ENCODE peak calls at places on chromosomes 6 and 20, in eight cellular contexts. Y is substantia nigra, N is AG04450, S is hippocampal formation, M is AG09309, I is DMS53, B is neuronal stem cell, W is NCI-H2171. F is an unnamed sample.

GRCh38 chr6:46059608-46060007 is 43.9 kb upstream of the CLIC5 start:
- DNase-seq in M (no peak), I (no peak), W (no peak), N (no peak), Y (no peak), S (no peak), B (no peak), F (peak; percentile 9)

GRCh38 chr6:150813993-150814359 is 51.5 kb upstream of the MTHFD1L start:
- DNase-seq in B (no peak), S (no peak), W (no peak), I (no peak), M (no peak), N (no peak), Y (no peak), F (peak; percentile 30)

GRCh38 chr20:51228763-51229162 is 205.9 kb upstream of the KCNG1 start:
- DNase-seq in W (no peak), S (no peak), N (no peak), Y (no peak), B (no peak), I (no peak), M (no peak), F (no peak)

GRCh38 chr6:141658721-141659120 is 474.0 kb upstream of the GJE1 start:
- DNase-seq in Y (no peak), M (no peak), I (no peak), W (no peak), N (no peak), B (no peak), S (no peak), F (no peak)

GRCh38 chr6:2360716-2361115 is 115.3 kb upstream of the GMDS start:
- DNase-seq in M (no peak), S (no peak), Y (no peak), W (no peak), N (no peak), I (no peak), B (no peak), F (no peak)

GRCh38 chr6:42331019-42331418 is 113.4 kb upstream of the MRPS10 start:
- DNase-seq in I (no peak), W (no peak), N (no peak), Y (no peak), S (no peak), B (no peak), M (no peak), F (no peak)

GRCh38 chr20:63739129-63740069 is at the start of gene SLC2A4RG:
- DNase-seq in Y (peak; percentile 68), M (no peak), N (no peak), W (peak; percentile 86), S (peak; percentile 70), I (peak; percentile 94), B (peak; percentile 79), F (peak; percentile 71)

GRCh38 chr20:36969478-36970186 is 18.1 kb upstream of the SAMHD1 start:
- DNase-seq in M (no peak), I (no peak), B (no peak), S (no peak), N (no peak), Y (no peak), W (no peak), F (peak; percentile 10)

GRCh38 chr20:14712302-14712739 is 374.9 kb upstream of the FLRT3 start:
- DNase-seq in S (no peak), I (peak; percentile 20), B (peak; percentile 15), N (peak; percentile 63), M (no peak), W (no peak), Y (no peak), F (peak; percentile 67)

GRCh38 chr20:58630063-58630462 is 21.0 kb upstream of the STX16 start:
- DNase-seq in Y (no peak), N (no peak), B (no peak), I (no peak), M (no peak), W (no peak), S (no peak), F (peak; percentile 44)

GRCh38 chr6:81906709-81907204 is 154.3 kb upstream of the TENT5A start:
- DNase-seq in W (no peak), Y (no peak), N (no peak), I (no peak), S (no peak), B (no peak), M (no peak), F (no peak)

GRCh38 chr6:26183581-26184408 is 96.6 kb downstream of the HFE start:
- DNase-seq in Y (peak; percentile 39), W (no peak), S (peak; percentile 56), N (peak; percentile 72), M (peak; percentile 66), I (peak; percentile 93), B (peak; percentile 79), F (peak; percentile 93)

GRCh38 chr20:41139227-41140093 is 2.1 kb downstream of the PLCG1 start:
- DNase-seq in N (no peak), B (no peak), M (no peak), S (no peak), Y (no peak), I (no peak), W (no peak), F (no peak)

GRCh38 chr20:15155848-15156401 is 818.5 kb upstream of the FLRT3 start:
- DNase-seq in I (no peak), Y (no peak), W (no peak), S (no peak), M (no peak), B (no peak), N (no peak), F (no peak)

GRCh38 chr20:24027229-24027628 is 38.6 kb upstream of the GGTLC1 start:
- DNase-seq in N (no peak), Y (no peak), W (no peak), I (no peak), S (no peak), B (no peak), M (no peak), F (peak; percentile 70)

GRCh38 chr6:144912474-144912873 is 627.3 kb downstream of the UTRN start:
- DNase-seq in Y (no peak), M (peak; percentile 75), W (no peak), B (no peak), N (peak; percentile 57), S (no peak), I (no peak), F (peak; percentile 76)

GRCh38 chr20:51735728-51736600 is 32.2 kb downstream of the ATP9A start:
- DNase-seq in N (no peak), I (no peak), M (no peak), S (no peak), B (no peak), W (no peak), Y (no peak), F (no peak)

GRCh38 chr6:69162811-69163210 is 527.7 kb downstream of the ADGRB3 start:
- DNase-seq in I (no peak), W (no peak), B (no peak), S (no peak), N (no peak), M (no peak), Y (no peak), F (peak; percentile 5)

GRCh38 chr20:40471261-40471629 is 217.8 kb downstream of the MAFB start:
- DNase-seq in I (no peak), B (peak; percentile 15), S (no peak), Y (no peak), W (no peak), N (no peak), M (no peak), F (peak; percentile 5)

GRCh38 chr6:157693867-157694266 is 129.2 kb upstream of the SNX9 start:
- DNase-seq in I (no peak), N (no peak), B (no peak), Y (no peak), M (no peak), W (no peak), S (no peak), F (no peak)